ENCODE peak calls at places on chromosomes 4 and X, in five cellular contexts. S is fibroblast of lung, M is heart right ventricle, X is tibial artery, N is OCI-LY7. E is an unnamed sample.

GRCh38 chr4:39528056-39528465 is 822 bp upstream of the UGDH start:
- DNase-seq in N (peak), X (peak), M (no peak), S (peak), E (peak)

GRCh38 chrX:125605145-125605544 is 285.5 kb downstream of the TEX13C start:
- DNase-seq in X (no peak), N (no peak), M (no peak), S (no peak), E (no peak)

GRCh38 chr4:155179216-155179615 is 29.2 kb upstream of the NPY2R start:
- DNase-seq in N (no peak), M (no peak), X (no peak), S (peak), E (no peak)

GRCh38 chr4:173370130-173370476 is 651 bp upstream of the SAP30 start:
- DNase-seq in X (peak), M (peak), N (peak), S (no peak), E (no peak)

GRCh38 chr4:151117371-151117962 is 18.0 kb downstream of the RPS3A start:
- DNase-seq in N (peak), S (peak), X (no peak), M (peak), E (peak)

GRCh38 chr4:185573651-185574199 is 38.4 kb upstream of the PDLIM3 start:
- DNase-seq in M (peak), X (no peak), S (peak), N (no peak), E (no peak)

GRCh38 chr4:83821493-83821892 is 285.6 kb downstream of the GPAT3 start:
- DNase-seq in N (no peak), M (no peak), S (no peak), X (no peak), E (no peak)

GRCh38 chr4:14115106-14115505 is 487.6 kb upstream of the BOD1L1 start:
- DNase-seq in X (no peak), N (no peak), M (no peak), S (no peak), E (no peak)

GRCh38 chrX:28022371-28022770 is 41.1 kb upstream of the DCAF8L1 start:
- DNase-seq in S (no peak), M (no peak), N (no peak), X (no peak), E (no peak)

GRCh38 chrX:42515939-42516338 is 262.0 kb downstream of the PPP1R2C start:
- DNase-seq in X (no peak), N (no peak), S (peak), M (no peak), E (no peak)

GRCh38 chr4:143711543-143712159 is 11.2 kb upstream of the FREM3 start:
- DNase-seq in S (no peak), M (no peak), N (no peak), X (no peak), E (no peak)

GRCh38 chrX:7068939-7069367 is 78.6 kb upstream of the STS start:
- DNase-seq in N (peak), S (no peak), M (no peak), X (no peak), E (no peak)

GRCh38 chr4:140653718-140654515 is 85.2 kb upstream of the UCP1 start:
- DNase-seq in S (peak), M (no peak), N (no peak), X (no peak), E (no peak)

GRCh38 chrX:39497717-39498265 is 600.0 kb downstream of the BCOR start:
- DNase-seq in X (no peak), S (no peak), M (no peak), N (no peak), E (no peak)

GRCh38 chr4:99687120-99687519 is 29.5 kb upstream of the C4orf54 start:
- DNase-seq in X (no peak), S (no peak), N (no peak), M (no peak), E (no peak)

GRCh38 chr4:182604953-182605352 is 312.2 kb downstream of the DCTD start:
- DNase-seq in X (no peak), S (peak), M (no peak), N (no peak), E (peak)

GRCh38 chr4:184684491-184685189 is 35.1 kb downstream of the PRIMPOL start:
- DNase-seq in N (no peak), S (peak), M (no peak), X (no peak), E (no peak)

GRCh38 chr4:106875340-106875739 is 160.8 kb downstream of the DKK2 start:
- DNase-seq in M (no peak), S (no peak), X (no peak), N (no peak), E (no peak)

GRCh38 chr4:174946246-174946645 is 28.1 kb downstream of the ADAM29 start:
- DNase-seq in N (peak), M (no peak), X (no peak), S (no peak), E (no peak)

GRCh38 chrX:140505421-140506337 is 810 bp upstream of the SOX3 start:
- DNase-seq in M (no peak), N (no peak), X (no peak), S (no peak), E (no peak)

GRCh38 chr4:1408418-1408817 is 2.2 kb upstream of the NKX1-1 start:
- DNase-seq in X (no peak), N (no peak), M (no peak), S (no peak), E (no peak)

GRCh38 chrX:110795645-110796510 is at the start of gene CHRDL1:
- DNase-seq in N (no peak), M (no peak), X (peak), S (peak), E (no peak)

GRCh38 chr4:2081540-2081939 is 22.4 kb downstream of the NAT8L start:
- DNase-seq in M (no peak), S (no peak), N (no peak), X (peak), E (no peak)

GRCh38 chr4:76987153-76987562 is 37.6 kb downstream of the SEPTIN11 start:
- DNase-seq in M (peak), X (no peak), N (no peak), S (peak), E (peak)

GRCh38 chr4:185421366-185422124 is 4.2 kb downstream of the UFSP2 start:
- DNase-seq in X (no peak), M (no peak), N (no peak), S (peak), E (peak)

GRCh38 chrX:48522291-48522690 is 683 bp downstream of the EBP start:
- DNase-seq in S (no peak), M (no peak), N (no peak), X (no peak), E (no peak)

GRCh38 chrX:53859890-53860289 is 173.4 kb upstream of the HUWE1 start:
- DNase-seq in M (no peak), X (no peak), S (no peak), N (no peak), E (no peak)

GRCh38 chr4:25158817-25159216 is 1.4 kb downstream of the SEPSECS start:
- DNase-seq in M (no peak), S (no peak), N (no peak), X (no peak), E (no peak)

GRCh38 chrX:101736651-101737050 is 77.0 kb upstream of the ARMCX2 start:
- DNase-seq in N (no peak), S (no peak), X (no peak), M (no peak), E (no peak)
- TF ChIP-seq CTCF in N (no peak), S (no peak), X (no peak), M (no peak), E (no peak)

DNA sequence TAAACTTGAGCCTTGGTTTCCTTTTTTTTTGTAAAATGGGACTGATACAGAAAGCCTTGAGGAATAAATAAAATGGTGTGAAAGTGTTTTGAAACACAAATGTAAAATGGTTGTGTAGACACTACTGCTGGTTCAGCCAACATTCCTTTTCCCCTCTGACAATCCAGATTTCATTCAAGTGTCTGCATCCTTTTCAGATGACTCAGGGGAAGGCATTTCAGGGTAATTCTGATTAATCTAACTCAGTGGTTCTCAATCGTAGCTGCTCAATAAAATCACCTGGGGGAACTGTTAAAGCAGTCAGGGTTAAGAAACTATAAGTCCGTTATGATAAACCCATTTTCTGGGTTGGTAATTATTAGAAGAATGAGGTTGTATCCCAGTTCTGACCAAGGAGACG is 4.6 kb downstream of the ARHGAP10 start:
- DNase-seq in M (no peak), S (peak), N (no peak), X (no peak), E (no peak)
- H3K4me3 ChIP-seq in M (no peak), S (no peak), N (no peak), X (peak), E (no peak)

GRCh38 chrX:50635811-50636365 is 165.3 kb upstream of the DGKK start:
- DNase-seq in X (no peak), S (no peak), N (no peak), M (peak), E (no peak)
- H3K27ac ChIP-seq in X (no peak), S (no peak), N (no peak), M (no peak), E (no peak)

DNA sequence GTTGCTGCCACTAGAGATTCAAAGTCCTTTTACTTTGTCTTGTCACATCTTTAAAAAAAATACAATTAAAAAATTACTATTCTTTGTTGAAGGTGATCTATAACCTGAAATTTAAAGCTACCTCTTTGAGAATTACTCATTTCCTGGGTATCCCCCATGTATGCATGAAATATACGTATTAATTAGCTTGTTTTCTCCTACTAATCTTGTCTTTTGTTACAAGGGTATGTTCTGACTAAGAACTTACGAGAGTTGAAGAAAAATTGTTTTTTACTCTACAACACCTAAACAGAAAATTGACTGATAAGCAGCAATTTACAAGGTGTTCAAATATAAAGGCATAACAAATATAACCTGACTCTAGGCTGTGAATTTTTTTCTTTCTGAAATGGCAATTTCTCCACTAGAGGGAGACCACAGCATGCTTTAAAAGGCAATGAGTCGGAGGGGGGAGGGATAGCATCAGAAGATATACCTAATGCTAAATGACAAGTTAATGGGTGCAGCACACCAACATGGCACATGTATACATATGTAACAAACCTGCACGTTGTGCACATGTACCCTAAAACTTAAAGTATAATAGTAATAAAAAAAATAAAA is 249.6 kb downstream of the OPHN1 start:
- DNase-seq in M (no peak), S (peak), X (no peak), N (no peak), E (no peak)
- TF ChIP-seq CTCF in M (peak), S (peak), X (peak), N (peak), E (peak)

GRCh38 chr4:109729563-109730293 is at the start of gene PLA2G12A:
- DNase-seq in S (peak), X (peak), N (peak), M (peak), E (no peak)

GRCh38 chr4:109730294-109731051 is 603 bp upstream of the PLA2G12A start:
- DNase-seq in X (peak), M (no peak), S (peak), N (no peak), E (peak)

GRCh38 chr4:109723110-109723509 is 6.8 kb downstream of the PLA2G12A start:
- DNase-seq in M (no peak), S (no peak), X (no peak), N (peak), E (no peak)

GRCh38 chr4:109729155-109729562 is 711 bp downstream of the PLA2G12A start:
- DNase-seq in N (peak), M (no peak), S (peak), X (no peak), E (no peak)

GRCh38 chr4:109728385-109728784 is 1.5 kb downstream of the PLA2G12A start:
- DNase-seq in X (no peak), N (no peak), M (no peak), S (no peak), E (no peak)
- H3K4me3 ChIP-seq in X (no peak), N (peak), M (no peak), S (no peak), E (peak)

DNA sequence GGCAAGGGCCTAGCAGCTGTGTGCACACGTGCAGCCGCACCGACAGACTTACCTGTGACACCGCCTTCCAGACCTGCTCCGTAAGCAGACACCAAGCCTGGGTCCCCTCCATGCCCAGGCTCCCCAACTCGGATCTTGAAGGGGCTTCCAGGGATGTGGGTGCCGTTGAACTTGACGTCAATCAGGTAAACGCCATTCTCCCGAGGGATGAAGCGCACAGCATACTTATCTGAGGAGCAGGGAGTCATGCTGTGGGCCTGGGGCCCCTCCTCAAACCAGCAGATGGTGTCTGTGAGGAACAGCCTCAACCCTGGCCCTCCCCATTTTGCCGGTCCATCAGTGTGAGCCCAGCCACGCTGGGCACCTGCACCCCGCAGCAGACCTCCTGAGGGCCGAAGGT is 24.5 kb downstream of the FLNA start:
- DNase-seq in N (no peak), M (no peak), X (no peak), S (no peak), E (no peak)
- H3K27ac ChIP-seq in N (no peak), M (no peak), X (peak), S (no peak), E (no peak)

GRCh38 chrX:120029354-120029753 is 48.1 kb downstream of the RHOXF2B start:
- DNase-seq in N (no peak), S (no peak), M (no peak), X (no peak), E (no peak)
- TF ChIP-seq CTCF in N (peak), S (no peak), M (no peak), X (no peak), E (no peak)